ENCODE peak calls at places on chromosomes 5 and 9, in seven cellular contexts. D, L, X, J, Y, B and R are unnamed samples.
A peak's percentile ranks its signal among the peaks of the same experiment; 100 is the strongest.

GRCh38 chr5:80069918-80070318 is 34.8 kb downstream of the THBS4 start:
- DNase-seq in D (no peak), L (no peak), X (no peak), J (no peak), Y (no peak), B (no peak), R (no peak)

GRCh38 chr9:71685988-71686387 is 82.3 kb downstream of the CEMIP2 start:
- DNase-seq in D (no peak), L (no peak), X (no peak), J (no peak), Y (no peak), B (no peak), R (no peak)

GRCh38 chr9:102975246-102975645 is 19.9 kb upstream of the CYLC2 start:
- DNase-seq in D (no peak), L (no peak), X (no peak), J (no peak), Y (no peak), B (no peak), R (no peak)

GRCh38 chr9:126520453-126520852 is 93.3 kb upstream of the LMX1B start:
- DNase-seq in D (no peak), L (no peak), X (no peak), J (no peak), Y (no peak), B (no peak), R (no peak)

GRCh38 chr9:129161534-129161837 is 16.6 kb downstream of the IER5L start:
- DNase-seq in D (no peak), L (no peak), X (no peak), J (no peak), Y (no peak), B (no peak), R (no peak)

GRCh38 chr5:68134033-68134668 is 81.4 kb upstream of the PIK3R1 start:
- DNase-seq in D (no peak), L (no peak), X (no peak), J (no peak), Y (no peak), B (peak; percentile 34), R (peak; percentile 16)

GRCh38 chr9:13410566-13411031 is 131.1 kb upstream of the MPDZ start:
- DNase-seq in D (no peak), L (peak; percentile 5), X (peak; percentile 65), J (no peak), Y (no peak), B (peak; percentile 19), R (peak; percentile 6)

GRCh38 chr5:39138892-39139291 is 64.7 kb upstream of the RICTOR start:
- DNase-seq in D (no peak), L (peak; percentile 16), X (peak; percentile 62), J (no peak), Y (peak; percentile 96), B (peak; percentile 91), R (peak; percentile 67)

GRCh38 chr9:34259315-34259714 is 69.8 kb downstream of the KIF24 start:
- DNase-seq in D (no peak), L (no peak), X (no peak), J (no peak), Y (no peak), B (no peak), R (no peak)